ENCODE peak calls at places on chromosomes 4 and X, in five cellular contexts. T is NCI-H748 treated with DMSO at 0.1 percent for 48 hours, W is activated T-cell treated with anti-CD3 and anti-CD28 coated beads for 24 hours, A is tibial nerve, M is cardiac fibroblast. I is an unnamed sample.

GRCh38 chr4:53943345-53944085 is 120.9 kb downstream of the CHIC2 start:
- DNase-seq in M (peak; percentile 73), T (no peak), A (no peak), W (no peak), I (no peak)

GRCh38 chr4:7581477-7581876 is 146.7 kb upstream of the PSAPL1 start:
- DNase-seq in A (no peak), T (no peak), W (no peak), M (peak; percentile 10), I (no peak)

GRCh38 chr4:87633239-87633638 is 16.8 kb upstream of the DMP1 start:
- DNase-seq in M (peak; percentile 73), W (no peak), A (no peak), T (no peak), I (no peak)

GRCh38 chrX:13752646-13753045 is 18.1 kb downstream of the OFD1 start:
- DNase-seq in A (no peak), M (no peak), T (no peak), W (no peak), I (no peak)

GRCh38 chrX:129717902-129718301 is 20.9 kb upstream of the XPNPEP2 start:
- DNase-seq in A (no peak), T (no peak), M (peak; percentile 66), W (no peak), I (no peak)

GRCh38 chr4:179607003-179607402 is 2164.8 kb upstream of the AGA start:
- DNase-seq in W (no peak), T (no peak), A (no peak), M (no peak), I (no peak)

GRCh38 chr4:72564184-72564583 is 4.8 kb downstream of the ADAMTS3 start:
- DNase-seq in W (no peak), A (no peak), M (peak; percentile 31), T (no peak), I (no peak)

GRCh38 chr4:110854021-110854678 is 231.3 kb upstream of the PITX2 start:
- DNase-seq in W (no peak), T (no peak), A (no peak), M (peak; percentile 78), I (no peak)

GRCh38 chrX:124217289-124218251 is 114.9 kb upstream of the TEX13D start:
- DNase-seq in A (no peak), M (peak; percentile 0), T (no peak), W (no peak), I (peak; percentile 58)

GRCh38 chrX:131741103-131741581 is 197.3 kb downstream of the OR13H1 start:
- DNase-seq in A (no peak), T (no peak), M (no peak), W (no peak), I (no peak)